ENCODE peak calls at places on chromosomes 7 and 10, in ten cellular contexts. E is right lobe of liver; W is BE2C; C is psoas muscle; O is right atrium auricular region; J is GM23338; Q is CD4-positive, CD25-positive, alpha-beta regulatory T cell; P is heart right ventricle; B is GM23248; F is HCT116. R is an unnamed sample.

GRCh38 chr10:30557884-30558283 is 71.7 kb downstream of the LYZL2 start:
- DNase-seq in W (no peak), E (no peak), Q (no peak), F (no peak), P (no peak), C (no peak), O (no peak), B (peak; percentile 20), J (peak; percentile 55), R (no peak)

GRCh38 chr10:30491204-30491603 is 57.2 kb downstream of the MAP3K8 start:
- DNase-seq in J (no peak), W (no peak), B (peak; percentile 89), F (no peak), Q (no peak), O (no peak), E (no peak), C (no peak), P (no peak), R (no peak)

GRCh38 chr10:27717851-27718250 is 27.8 kb downstream of the MKX start:
- DNase-seq in O (no peak), F (no peak), P (no peak), W (no peak), E (no peak), C (no peak), B (no peak), J (no peak), Q (no peak), R (no peak)

GRCh38 chr7:774161-775109 is 47.4 kb upstream of the PRKAR1B start:
- DNase-seq in P (no peak), W (peak; percentile 81), Q (peak; percentile 53), E (no peak), B (peak; percentile 67), C (peak; percentile 56), O (no peak), J (peak; percentile 83), F (peak; percentile 7), R (peak; percentile 52)

GRCh38 chr7:35694161-35694783 is 663 bp downstream of the HERPUD2 start:
- DNase-seq in F (no peak), C (no peak), J (no peak), W (no peak), O (no peak), Q (no peak), P (peak; percentile 20), E (peak; percentile 64), B (peak; percentile 55), R (no peak)

GRCh38 chr7:34622771-34623250 is 35.2 kb upstream of the NPSR1 start:
- DNase-seq in F (no peak), P (no peak), E (no peak), C (no peak), J (no peak), Q (no peak), B (no peak), W (no peak), O (no peak), R (no peak)

GRCh38 chr7:91929463-91929862 is 11.2 kb upstream of the AKAP9 start:
- DNase-seq in Q (peak; percentile 41), E (no peak), W (no peak), F (no peak), J (no peak), O (no peak), B (no peak), P (no peak), C (no peak), R (no peak)

GRCh38 chr7:138425026-138425425 is 35.0 kb upstream of the TRIM24 start:
- DNase-seq in F (no peak), W (no peak), B (no peak), Q (no peak), C (no peak), E (no peak), P (no peak), O (no peak), J (no peak), R (no peak)

GRCh38 chr10:11336703-11337102 is 274.7 kb downstream of the USP6NL start:
- DNase-seq in E (no peak), C (no peak), B (peak; percentile 12), O (no peak), Q (no peak), W (no peak), F (no peak), P (no peak), J (peak; percentile 57), R (no peak)

GRCh38 chr7:115013887-115014286 is 92.0 kb downstream of the MDFIC start:
- DNase-seq in E (no peak), F (no peak), C (no peak), Q (no peak), W (no peak), J (no peak), O (no peak), P (no peak), B (no peak), R (no peak)

GRCh38 chr7:115010436-115010810 is 88.5 kb downstream of the MDFIC start:
- DNase-seq in O (no peak), B (no peak), W (no peak), J (no peak), F (no peak), E (no peak), C (no peak), P (no peak), Q (peak; percentile 66), R (no peak)

GRCh38 chr7:115019882-115020605 is 98.2 kb downstream of the MDFIC start:
- DNase-seq in P (no peak), W (no peak), E (no peak), B (no peak), F (no peak), J (no peak), O (no peak), Q (no peak), C (no peak), R (no peak)

GRCh38 chr7:115014794-115015193 is 92.9 kb downstream of the MDFIC start:
- DNase-seq in O (no peak), E (no peak), B (no peak), J (no peak), Q (no peak), W (no peak), F (no peak), P (no peak), C (no peak), R (no peak)

GRCh38 chr7:115015619-115016018 is 93.7 kb downstream of the MDFIC start:
- DNase-seq in O (no peak), E (no peak), Q (no peak), J (peak; percentile 10), W (no peak), C (no peak), P (no peak), F (no peak), B (peak; percentile 46), R (no peak)
- H3K4me1 ChIP-seq in O (peaks cover 4% of the 10 kb centered on the region), E (no peaks in the 10 kb centered on the region), Q (peaks cover 11% of the 10 kb centered on the region), J (no peaks in the 10 kb centered on the region), W (no peaks in the 10 kb centered on the region), C (no peaks in the 10 kb centered on the region), P (peaks cover under 1% of the 10 kb centered on the region), F (no peaks in the 10 kb centered on the region), B (peaks cover 8% of the 10 kb centered on the region), R (peaks cover 29% of the 10 kb centered on the region)

GRCh38 chr10:84541289-84541637 is 212.9 kb downstream of the CCSER2 start:
- DNase-seq in F (no peak), Q (no peak), W (no peak), E (no peak), C (no peak), B (peak; percentile 6), O (no peak), J (peak; percentile 93), P (no peak), R (no peak)

GRCh38 chr10:84540617-84541288 is 212.4 kb downstream of the CCSER2 start:
- DNase-seq in P (peak; percentile 22), W (peak; percentile 77), J (peak; percentile 91), C (peak; percentile 58), B (peak; percentile 89), E (peak; percentile 76), Q (peak; percentile 49), F (no peak), O (no peak), R (peak; percentile 19)

GRCh38 chr10:84538036-84538435 is 209.6 kb downstream of the CCSER2 start:
- DNase-seq in P (no peak), J (no peak), B (no peak), C (no peak), Q (no peak), W (no peak), E (no peak), O (no peak), F (no peak), R (no peak)

GRCh38 chr10:84539244-84539643 is 210.9 kb downstream of the CCSER2 start:
- DNase-seq in W (no peak), P (no peak), F (no peak), E (no peak), J (no peak), C (no peak), Q (no peak), O (no peak), B (peak; percentile 89), R (no peak)

GRCh38 chr10:84540022-84540616 is 211.7 kb downstream of the CCSER2 start:
- DNase-seq in E (no peak), B (peak; percentile 96), O (no peak), J (no peak), C (no peak), W (no peak), Q (no peak), F (no peak), P (no peak), R (no peak)
- H3K27me3 ChIP-seq in E (no peaks in the 10 kb centered on the region), B (no peaks in the 10 kb centered on the region), O (no peaks in the 10 kb centered on the region), J (no peaks in the 10 kb centered on the region), C (peaks cover 24% of the 10 kb centered on the region), W (no peaks in the 10 kb centered on the region), Q (peaks cover 2% of the 10 kb centered on the region), F (no peaks in the 10 kb centered on the region), P (peaks cover 40% of the 10 kb centered on the region), R (peaks cover 7% of the 10 kb centered on the region)

GRCh38 chr10:69321865-69322264 is 43.6 kb downstream of the HK1 start:
- DNase-seq in Q (no peak), P (no peak), C (no peak), J (no peak), W (no peak), B (no peak), E (no peak), F (no peak), O (no peak), R (no peak)

GRCh38 chr10:69327463-69328345 is 49.4 kb downstream of the HK1 start:
- DNase-seq in O (peak; percentile 91), C (peak; percentile 68), B (no peak), Q (peak; percentile 33), E (no peak), P (peak; percentile 74), W (peak; percentile 66), J (no peak), F (no peak), R (peak; percentile 16)

GRCh38 chr10:69323622-69324021 is 45.3 kb downstream of the HK1 start:
- DNase-seq in Q (no peak), B (no peak), C (no peak), F (no peak), E (no peak), O (no peak), P (no peak), J (no peak), W (no peak), R (no peak)

GRCh38 chr10:69326692-69327091 is 48.4 kb downstream of the HK1 start:
- DNase-seq in C (no peak), J (no peak), E (no peak), F (no peak), O (no peak), Q (no peak), P (no peak), W (no peak), B (no peak), R (no peak)

GRCh38 chr10:69324583-69324982 is 46.3 kb downstream of the HK1 start:
- DNase-seq in C (no peak), O (no peak), J (no peak), Q (no peak), B (no peak), P (no peak), W (no peak), E (no peak), F (no peak), R (no peak)
- H3K4me1 ChIP-seq in C (peaks cover 83% of the 10 kb centered on the region), O (peaks cover 87% of the 10 kb centered on the region), J (peaks cover 97% of the 10 kb centered on the region), Q (peaks cover 58% of the 10 kb centered on the region), B (peaks cover 23% of the 10 kb centered on the region), P (peaks cover 93% of the 10 kb centered on the region), W (peaks cover 19% of the 10 kb centered on the region), E (no peaks in the 10 kb centered on the region), F (peaks cover 23% of the 10 kb centered on the region), R (peaks cover 39% of the 10 kb centered on the region)

GRCh38 chr10:117160567-117160966 is 22.5 kb upstream of the VAX1 start:
- DNase-seq in W (no peak), Q (no peak), F (no peak), B (no peak), J (no peak), O (no peak), P (no peak), E (no peak), C (no peak), R (no peak)
- H3K27me3 ChIP-seq in W (peaks cover 87% of the 10 kb centered on the region), Q (peaks cover 46% of the 10 kb centered on the region), F (peaks cover 13% of the 10 kb centered on the region), B (peaks cover 87% of the 10 kb centered on the region), J (peaks cover 96% of the 10 kb centered on the region), O (peaks cover 39% of the 10 kb centered on the region), P (peaks cover 100% of the 10 kb centered on the region), E (peaks cover 74% of the 10 kb centered on the region), C (peaks cover 96% of the 10 kb centered on the region), R (peaks cover 49% of the 10 kb centered on the region)

R was measured in effector memory CD4-positive, alpha-beta T cell.